ENCODE peak calls at places on chromosomes 13 and 19, in eight cellular contexts. H, E, J, S, N, A, X and O are unnamed samples.

GRCh38 chr19:3524075-3524842 is 14.7 kb upstream of the TEKTIP1 start:
- DNase-seq in J (no peak), E (no peak), X (no peak), S (no peak), N (no peak), A (no peak), H (no peak), O (no peak)

GRCh38 chr13:23583491-23583890 is 13.3 kb downstream of the TNFRSF19 start:
- DNase-seq in A (no peak), J (no peak), X (no peak), S (no peak), E (no peak), H (no peak), N (no peak), O (no peak)

GRCh38 chr13:106587787-106588186 is 19.9 kb upstream of the ARGLU1 start:
- DNase-seq in E (no peak), S (no peak), A (no peak), H (no peak), X (no peak), N (no peak), J (no peak), O (no peak)

GRCh38 chr13:72677431-72677830 is 50.0 kb downstream of the MZT1 start:
- DNase-seq in N (no peak), A (no peak), J (no peak), X (no peak), H (no peak), S (no peak), E (no peak), O (no peak)

GRCh38 chr13:41546372-41547252 is 89.3 kb downstream of the RGCC start:
- DNase-seq in E (no peak), X (no peak), J (no peak), S (no peak), A (peak; percentile 89), H (no peak), N (no peak), O (no peak)

GRCh38 chr19:16736709-16737108 is 17.1 kb downstream of the NWD1 start:
- DNase-seq in X (no peak), S (no peak), A (no peak), H (no peak), J (peak; percentile 60), E (no peak), N (no peak), O (no peak)

GRCh38 chr19:46551175-46551574 is 50.0 kb upstream of the CALM3 start:
- DNase-seq in H (no peak), A (no peak), X (no peak), E (no peak), J (no peak), N (no peak), S (no peak), O (no peak)

GRCh38 chr13:107466326-107466725 is 749.0 kb downstream of the LIG4 start:
- DNase-seq in N (no peak), J (no peak), H (no peak), A (peak; percentile 62), E (no peak), S (peak; percentile 80), X (no peak), O (no peak)

GRCh38 chr13:33208290-33208990 is 77.1 kb downstream of the STARD13 start:
- DNase-seq in X (no peak), A (no peak), J (no peak), H (no peak), E (no peak), S (no peak), N (no peak), O (no peak)

GRCh38 chr13:47005761-47006414 is 109.0 kb upstream of the HTR2A start:
- DNase-seq in J (no peak), N (no peak), E (no peak), S (no peak), A (peak; percentile 22), H (no peak), X (no peak), O (no peak)

GRCh38 chr19:12872941-12873890 is 8.0 kb downstream of the DNASE2 start:
- DNase-seq in S (peak; percentile 72), H (no peak), E (peak; percentile 92), A (peak; percentile 37), J (no peak), X (peak; percentile 80), N (no peak), O (peak; percentile 55)

GRCh38 chr13:113734099-113734825 is 24.8 kb upstream of the TMEM255B start:
- DNase-seq in A (no peak), X (no peak), E (no peak), N (no peak), J (no peak), H (no peak), S (no peak), O (no peak)

GRCh38 chr19:52120286-52120685 is 19.5 kb downstream of the ZNF616 start:
- DNase-seq in J (no peak), N (no peak), S (no peak), X (no peak), A (no peak), H (no peak), E (no peak), O (no peak)

GRCh38 chr13:31967155-31967554 is 64.4 kb upstream of the FRY start:
- DNase-seq in H (no peak), A (no peak), E (no peak), X (no peak), N (no peak), J (no peak), S (no peak), O (no peak)

DNA sequence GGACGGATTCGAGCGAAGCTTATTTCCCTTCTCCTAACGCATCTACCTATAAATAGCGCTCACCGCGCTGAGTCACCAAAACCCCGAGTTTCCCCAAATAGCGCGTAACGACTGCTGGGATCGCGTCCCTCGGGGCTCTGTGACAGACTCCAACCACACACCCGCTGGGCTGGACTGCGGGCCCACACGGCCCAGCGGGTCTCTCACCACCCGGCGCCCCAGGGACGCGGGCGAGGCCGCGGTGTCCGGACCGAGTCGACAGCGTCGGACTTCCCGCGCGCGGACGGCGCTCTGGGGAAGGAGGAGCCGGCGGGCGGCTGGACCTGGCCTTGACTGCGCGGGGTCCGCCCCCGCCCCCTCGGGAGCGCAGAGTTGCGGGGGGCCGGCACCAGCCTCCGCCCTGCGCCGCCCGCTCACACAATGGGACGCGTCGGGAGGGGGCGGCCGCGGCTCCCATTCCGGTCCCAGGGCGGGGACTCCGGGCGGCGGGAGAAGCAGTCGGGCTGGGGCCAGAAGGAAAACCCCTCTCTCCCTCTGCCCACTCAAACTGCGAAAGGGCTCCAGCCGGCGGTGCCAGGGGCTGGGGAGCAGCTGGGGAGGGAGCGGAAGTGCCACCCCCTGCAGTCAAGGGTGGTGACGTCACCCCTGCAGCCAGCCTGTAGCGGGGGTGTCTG is 108.8 kb downstream of the KCNRG start:
- DNase-seq in S (peak; percentile 95), H (peak; percentile 99), E (peak; percentile 96), N (peak; percentile 92), J (peak; percentile 84), A (peak; percentile 97), X (peak; percentile 79), O (peak; percentile 85)
- TF ChIP-seq POLR2A in S (peak; percentile 77), H (no peak), E (peak; percentile 60), N (peak; percentile 69), J (peak; percentile 34), A (peak; percentile 94), X (no peak), O (no peak)

GRCh38 chr13:103671547-103671946 is 605.3 kb upstream of the SLC10A2 start:
- DNase-seq in X (no peak), S (no peak), A (no peak), E (no peak), H (no peak), N (no peak), J (no peak), O (no peak)
- TF ChIP-seq POLR2A in X (no peak), S (no peak), A (no peak), E (no peak), H (no peak), N (no peak), J (no peak), O (no peak)

GRCh38 chr19:19139876-19140229 is 1.6 kb upstream of the TMEM161A start:
- DNase-seq in A (no peak), X (no peak), E (no peak), S (no peak), H (no peak), J (no peak), N (no peak), O (no peak)

GRCh38 chr19:19137556-19138109 is 645 bp downstream of the TMEM161A start:
- DNase-seq in J (no peak), N (no peak), A (no peak), S (no peak), X (no peak), H (no peak), E (no peak), O (no peak)

GRCh38 chr19:19140476-19140875 is 2.2 kb upstream of the TMEM161A start:
- DNase-seq in H (no peak), J (no peak), N (no peak), E (no peak), S (no peak), X (no peak), A (peak; percentile 19), O (no peak)

GRCh38 chr19:19134687-19135158 is 3.6 kb downstream of the TMEM161A start:
- DNase-seq in H (no peak), S (no peak), X (peak; percentile 67), A (no peak), N (no peak), J (no peak), E (no peak), O (no peak)

DNA sequence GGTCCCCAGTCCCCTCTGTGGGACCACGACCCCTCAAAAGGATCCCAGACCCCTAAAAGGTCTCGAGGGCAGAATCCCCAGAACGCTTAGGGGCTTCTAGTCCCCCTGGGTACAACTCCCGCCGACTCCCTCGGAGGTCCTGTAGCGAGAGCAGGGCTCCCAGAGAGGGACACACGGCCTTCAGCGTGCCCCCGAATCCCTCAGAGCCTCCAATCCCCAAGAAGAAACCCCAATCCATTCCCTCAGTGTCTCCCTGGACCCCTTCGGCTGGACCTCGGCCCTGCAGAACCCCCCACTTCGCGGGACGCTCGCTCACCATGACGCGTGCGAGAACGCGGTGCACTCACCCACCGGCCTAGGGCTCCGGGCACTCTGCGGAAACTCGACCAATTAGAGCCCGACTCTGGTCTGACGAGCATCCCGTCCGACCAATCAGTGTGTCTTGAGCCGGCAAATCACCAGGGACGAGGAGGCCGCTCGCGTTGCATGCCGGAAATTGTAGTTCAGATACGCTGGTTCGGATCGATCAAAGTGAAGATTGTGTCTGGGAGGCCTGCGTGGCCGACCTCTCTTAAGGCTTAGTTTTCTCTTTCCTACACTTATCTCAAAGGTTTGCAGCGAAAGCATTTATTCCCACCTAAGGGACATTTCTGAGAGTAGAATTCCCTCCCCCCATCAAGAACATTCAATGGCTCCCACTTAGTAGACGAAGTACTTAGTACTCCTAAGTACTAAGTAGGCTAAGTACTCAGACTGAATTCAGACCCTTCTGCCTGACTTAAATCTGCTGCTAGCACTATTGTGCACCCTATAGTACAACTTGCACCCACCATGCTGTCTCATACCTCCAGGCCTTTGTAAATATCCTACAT is at the start of gene TMEM161A:
- DNase-seq in J (peak; percentile 98), X (peak; percentile 99), S (peak; percentile 99), A (peak; percentile 99), E (peak; percentile 97), N (peak; percentile 99), H (peak; percentile 99), O (peak; percentile 99)
- TF ChIP-seq POLR2A in J (peak; percentile 89), X (no peak), S (peak; percentile 76), A (peak; percentile 57), E (no peak), N (peak; percentile 52), H (no peak), O (peak; percentile 69)

DNA sequence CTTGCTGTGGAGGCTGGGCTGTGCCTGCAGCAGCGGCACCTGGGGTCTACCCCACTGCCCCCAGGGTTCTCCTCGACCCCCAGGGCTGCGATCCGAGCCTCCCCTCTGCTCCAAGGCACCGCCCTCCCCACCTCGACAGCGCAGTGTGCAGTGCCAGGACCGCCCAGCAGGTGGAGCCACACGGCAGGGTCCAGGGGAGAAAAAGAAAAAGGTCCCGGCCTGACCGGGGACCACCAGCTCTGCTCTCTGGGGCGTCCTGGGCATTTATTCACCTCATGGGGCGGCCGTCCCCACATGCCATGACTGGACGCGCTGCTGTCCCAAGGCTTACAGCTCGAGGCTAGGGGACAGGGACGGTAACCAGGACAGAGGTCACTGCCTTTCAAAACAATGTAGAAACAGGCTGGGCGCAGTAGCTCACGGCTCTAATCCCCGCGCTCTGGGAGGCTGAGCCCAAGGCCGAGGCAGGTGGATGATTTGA is 10.6 kb downstream of the REXO1 start:
- DNase-seq in S (peak; percentile 44), E (no peak), N (no peak), A (no peak), H (no peak), X (no peak), J (no peak), O (peak; percentile 97)
- TF ChIP-seq POLR2A in S (no peak), E (no peak), N (no peak), A (no peak), H (no peak), X (no peak), J (no peak), O (no peak)